ENCODE peak calls at places on chromosomes 6 and 20, in nine cellular contexts. U is SK-N-SH, B is stomach, E is Panc1, I is H1, M is spleen, F is endothelial cell of umbilical vein, H is prostate gland, J is vagina. Z is an unnamed sample. For H3K4me1, the result is how much of the 10 kb centered on the place peaks cover.

GRCh38 chr6:105402090-105402980 is 547 bp downstream of the PREP start:
- DNase-seq in M (no peak), F (peak), H (peak), I (no peak), E (no peak), U (peak), B (peak), J (no peak), Z (peak)

GRCh38 chr6:64049736-64050135 is 414.1 kb downstream of the PHF3 start:
- DNase-seq in M (no peak), B (no peak), E (no peak), J (no peak), I (no peak), H (no peak), U (no peak), F (no peak), Z (no peak)

GRCh38 chr20:37335642-37336368 is 10.1 kb upstream of the SRC start:
- DNase-seq in F (no peak), I (no peak), J (no peak), M (peak), E (no peak), H (no peak), B (no peak), U (no peak), Z (no peak)

GRCh38 chr6:89161326-89162046 is 15.6 kb downstream of the PM20D2 start:
- DNase-seq in F (no peak), J (no peak), E (no peak), M (no peak), U (no peak), I (no peak), B (no peak), H (no peak), Z (no peak)

GRCh38 chr20:20212675-20213096 is 155.2 kb upstream of the INSM1 start:
- DNase-seq in I (no peak), F (no peak), U (no peak), E (no peak), B (no peak), H (no peak), J (no peak), M (no peak), Z (no peak)

GRCh38 chr20:62198496-62198895 is 15.7 kb downstream of the MTG2 start:
- DNase-seq in F (no peak), J (no peak), H (no peak), U (no peak), E (no peak), M (peak), B (no peak), I (no peak), Z (no peak)

GRCh38 chr6:159007510-159007909 is 7.5 kb upstream of the RSPH3 start:
- DNase-seq in U (no peak), F (no peak), B (no peak), M (no peak), E (no peak), H (no peak), J (no peak), I (no peak), Z (no peak)

GRCh38 chr20:59850018-59850641 is 83.3 kb downstream of the SYCP2 start:
- DNase-seq in J (no peak), E (no peak), I (no peak), B (no peak), H (no peak), F (peak), U (no peak), M (no peak), Z (no peak)

GRCh38 chr6:107786709-107787588 is 37.2 kb downstream of the SCML4 start:
- DNase-seq in B (no peak), M (peak), J (peak), U (no peak), E (no peak), H (no peak), I (no peak), F (no peak), Z (peak)

GRCh38 chr6:17015144-17015543 is 86.7 kb upstream of the STMND1 start:
- DNase-seq in F (no peak), U (no peak), B (no peak), J (no peak), H (no peak), I (no peak), M (no peak), E (no peak), Z (peak)

GRCh38 chr6:137743493-137743892 is 123.6 kb upstream of the TNFAIP3 start:
- DNase-seq in J (no peak), E (no peak), U (no peak), H (no peak), B (no peak), I (no peak), M (no peak), F (no peak), Z (no peak)

GRCh38 chr20:57048027-57048869 is 218.2 kb downstream of the BMP7 start:
- DNase-seq in J (no peak), H (no peak), U (peak), E (no peak), I (no peak), F (no peak), B (no peak), M (no peak), Z (no peak)

DNA sequence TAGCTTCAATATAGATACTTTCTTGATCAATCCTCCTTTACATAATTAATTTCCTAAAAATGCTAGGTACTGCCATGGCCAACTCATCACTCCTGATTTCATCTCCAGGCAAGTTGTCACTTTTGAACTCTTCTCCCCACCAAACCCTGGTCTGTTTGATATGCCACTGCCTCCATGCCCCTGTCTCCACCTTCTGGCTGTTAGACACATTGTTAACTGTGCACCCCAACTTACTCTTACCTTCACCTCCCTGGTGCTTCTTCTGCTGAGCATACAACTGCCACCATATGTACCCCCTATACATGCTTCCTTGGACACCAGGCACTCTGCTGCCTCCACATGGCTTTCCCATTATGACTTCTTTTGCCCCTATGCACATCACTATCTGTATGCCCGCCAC is 21.8 kb upstream of the AIG1 start:
- DNase-seq in M (no peak), I (no peak), E (no peak), U (no peak), B (no peak), J (no peak), F (no peak), H (no peak), Z (no peak)
- TF ChIP-seq CTCF in M (no peak), I (no peak), E (peak), U (no peak), B (no peak), J (no peak), F (no peak), H (no peak), Z (no peak)

GRCh38 chr6:7725412-7725811 is 487 bp upstream of the BMP6 start:
- DNase-seq in H (no peak), M (no peak), U (no peak), E (no peak), F (no peak), I (no peak), J (no peak), B (no peak), Z (peak)
- H3K4me1 ChIP-seq in H (under half), M (half or more), U (under half), E (under half), F (under half), I (under half), J (under half), B (under half), Z (under half)

DNA sequence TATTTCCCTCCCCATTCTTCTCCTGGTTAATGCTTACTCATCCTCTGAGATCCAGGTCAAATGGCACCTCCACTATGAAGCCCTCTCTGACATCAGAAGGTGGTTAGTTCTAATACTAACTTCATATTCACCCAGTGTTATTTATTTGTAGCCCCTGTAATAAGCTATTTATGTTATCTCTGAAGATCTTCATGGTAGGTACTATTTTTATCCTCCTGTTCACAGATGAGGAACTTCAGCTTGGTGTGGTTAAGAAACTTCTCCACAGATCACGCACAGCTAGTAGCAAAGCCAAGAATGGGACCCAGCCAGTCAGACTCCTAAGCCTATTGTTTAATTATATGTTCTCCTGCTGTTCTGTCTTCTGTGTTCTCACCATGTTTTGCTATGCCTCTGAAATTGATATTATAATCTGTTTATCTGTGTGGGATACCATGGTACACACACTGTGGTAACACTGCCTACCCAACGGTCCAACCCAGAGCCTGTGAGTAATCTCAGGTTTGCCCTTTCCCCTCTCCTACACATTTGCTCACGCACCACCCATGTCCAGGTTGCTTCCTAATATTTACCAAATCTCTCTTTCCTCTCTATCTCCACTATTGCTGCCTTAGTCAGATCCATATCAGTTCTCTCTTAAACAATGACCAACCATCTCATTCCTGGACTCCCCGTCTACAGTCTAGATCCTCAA is 98.4 kb downstream of the IPCEF1 start:
- DNase-seq in U (no peak), B (no peak), E (no peak), I (no peak), F (no peak), M (no peak), H (no peak), J (no peak), Z (no peak)
- TF ChIP-seq POLR2AphosphoS5 in U (no peak), B (no peak), E (no peak), I (no peak), F (no peak), M (no peak), H (no peak), J (no peak), Z (no peak)

DNA sequence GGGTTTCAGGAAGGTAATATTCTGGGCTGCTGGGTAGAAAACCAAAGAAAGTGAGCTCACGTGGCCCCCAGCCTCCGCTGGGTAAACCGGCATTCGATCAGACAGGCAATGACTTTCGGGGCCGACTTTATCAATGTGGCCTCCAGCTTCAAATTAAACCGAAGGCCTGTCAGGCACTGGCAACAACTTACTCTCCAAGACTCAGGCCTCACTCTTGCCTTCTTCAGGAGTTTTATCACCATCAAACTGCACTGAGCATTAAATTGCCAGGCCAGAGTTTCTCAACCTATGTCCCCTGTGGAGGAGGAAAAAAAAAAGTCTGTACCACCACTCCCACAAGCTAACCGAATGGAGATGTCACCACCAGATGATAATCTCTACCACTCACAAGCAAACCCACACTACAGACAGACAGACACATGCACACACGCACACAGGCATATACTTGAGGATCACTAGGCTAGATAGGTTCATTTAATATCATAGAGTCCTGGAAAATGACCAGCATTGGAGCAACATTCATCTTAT is 1.1 kb upstream of the MBOAT1 start:
- DNase-seq in U (no peak), E (no peak), F (no peak), I (no peak), J (no peak), H (no peak), B (no peak), M (no peak), Z (no peak)
- TF ChIP-seq CTCF in U (no peak), E (no peak), F (no peak), I (no peak), J (no peak), H (no peak), B (no peak), M (no peak), Z (no peak)

Z was measured in esophagus muscularis mucosa.